ENCODE peak calls at places on chromosomes 7 and 10, in six cellular contexts. J is K562, U is SK-N-SH, G is HepG2, W is H1, M is GM12878. L is an unnamed sample.

GRCh38 chr10:28806481-28806880 is 129.2 kb downstream of the BAMBI start:
- DNase-seq in J (no peak), U (no peak), G (no peak), W (no peak), M (no peak), L (no peak)

GRCh38 chr10:49457686-49458085 is 61.8 kb upstream of the DRGX start:
- DNase-seq in J (no peak), U (no peak), G (no peak), W (no peak), M (no peak), L (no peak)

GRCh38 chr7:132475037-132475668 is 101.1 kb downstream of the PLXNA4 start:
- DNase-seq in J (no peak), U (no peak), G (no peak), W (no peak), M (no peak), L (no peak)

GRCh38 chr10:127694580-127695193 is 42.3 kb upstream of the FOXI2 start:
- DNase-seq in J (peak; percentile 25), U (peak; percentile 65), G (peak; percentile 39), W (peak; percentile 94), M (no peak), L (peak; percentile 52)

GRCh38 chr7:100137851-100138760 is 10.6 kb upstream of the LAMTOR4 start:
- DNase-seq in J (peak; percentile 8), U (no peak), G (no peak), W (no peak), M (no peak), L (no peak)

GRCh38 chr7:95628831-95629439 is 32.6 kb upstream of the PDK4 start:
- DNase-seq in J (no peak), U (no peak), G (no peak), W (no peak), M (no peak), L (no peak)

GRCh38 chr7:151631968-151632749 is 112.5 kb upstream of the RHEB start:
- DNase-seq in J (peak; percentile 98), U (peak; percentile 97), G (peak; percentile 55), W (peak; percentile 88), M (peak; percentile 24), L (peak; percentile 67)

GRCh38 chr10:96910488-96911395 is 78.6 kb downstream of the LCOR start:
- DNase-seq in J (peak; percentile 17), U (peak; percentile 56), G (peak; percentile 28), W (no peak), M (peak; percentile 28), L (peak; percentile 27)

GRCh38 chr7:69599879-69600764 is 1.8 kb downstream of the AUTS2 start:
- DNase-seq in J (no peak), U (peak; percentile 69), G (no peak), W (no peak), M (no peak), L (no peak)

GRCh38 chr10:70576803-70577517 is 25.6 kb downstream of the PRF1 start:
- DNase-seq in J (no peak), U (no peak), G (no peak), W (no peak), M (no peak), L (no peak)

GRCh38 chr10:60606343-60607080 is 171.8 kb upstream of the CDK1 start:
- DNase-seq in J (no peak), U (no peak), G (no peak), W (no peak), M (no peak), L (peak; percentile 11)

GRCh38 chr7:75971961-75972763 is 22.2 kb downstream of the TMEM120A start:
- DNase-seq in J (no peak), U (peak; percentile 61), G (no peak), W (no peak), M (no peak), L (peak; percentile 87)

GRCh38 chr7:149500910-149501309 is 3.3 kb upstream of the ZNF746 start:
- DNase-seq in J (no peak), U (no peak), G (no peak), W (no peak), M (no peak), L (no peak)

GRCh38 chr10:71258046-71258445 is 45.7 kb downstream of the UNC5B start:
- DNase-seq in J (no peak), U (no peak), G (no peak), W (no peak), M (no peak), L (no peak)

GRCh38 chr10:112792487-112793196 is 157.4 kb upstream of the TCF7L2 start:
- DNase-seq in J (no peak), U (no peak), G (no peak), W (peak; percentile 43), M (no peak), L (no peak)

GRCh38 chr7:70935311-70935710 is 196.6 kb upstream of the GALNT17 start:
- DNase-seq in J (no peak), U (no peak), G (no peak), W (no peak), M (no peak), L (no peak)

GRCh38 chr7:12111461-12112405 is 99.4 kb upstream of the TMEM106B start:
- DNase-seq in J (no peak), U (peak; percentile 83), G (no peak), W (peak; percentile 83), M (no peak), L (no peak)

GRCh38 chr10:93445097-93445960 is 36.8 kb downstream of the MYOF start:
- DNase-seq in J (no peak), U (peak; percentile 80), G (peak; percentile 97), W (peak; percentile 84), M (no peak), L (no peak)

GRCh38 chr7:112143567-112143966 is 62.6 kb downstream of the DOCK4 start:
- DNase-seq in J (no peak), U (no peak), G (no peak), W (no peak), M (no peak), L (no peak)

GRCh38 chr10:5254488-5254887 is 57.9 kb downstream of the AKR1C4 start:
- DNase-seq in J (no peak), U (no peak), G (no peak), W (no peak), M (no peak), L (no peak)

GRCh38 chr10:31318854-31319601 is at the start of gene ZEB1:
- DNase-seq in J (peak; percentile 91), U (peak; percentile 94), G (peak; percentile 89), W (peak; percentile 80), M (no peak), L (peak; percentile 87)

GRCh38 chr7:141454338-141454737 is 96.9 kb upstream of the AGK start:
- DNase-seq in J (no peak), U (no peak), G (no peak), W (no peak), M (no peak), L (no peak)

GRCh38 chr7:6465862-6466261 is 18.1 kb upstream of the DAGLB start:
- DNase-seq in J (no peak), U (no peak), G (no peak), W (no peak), M (no peak), L (no peak)

GRCh38 chr7:6460303-6460702 is 12.5 kb upstream of the DAGLB start:
- DNase-seq in J (no peak), U (no peak), G (no peak), W (no peak), M (no peak), L (no peak)

GRCh38 chr7:6462094-6462493 is 14.3 kb upstream of the DAGLB start:
- DNase-seq in J (no peak), U (no peak), G (no peak), W (no peak), M (no peak), L (no peak)

DNA sequence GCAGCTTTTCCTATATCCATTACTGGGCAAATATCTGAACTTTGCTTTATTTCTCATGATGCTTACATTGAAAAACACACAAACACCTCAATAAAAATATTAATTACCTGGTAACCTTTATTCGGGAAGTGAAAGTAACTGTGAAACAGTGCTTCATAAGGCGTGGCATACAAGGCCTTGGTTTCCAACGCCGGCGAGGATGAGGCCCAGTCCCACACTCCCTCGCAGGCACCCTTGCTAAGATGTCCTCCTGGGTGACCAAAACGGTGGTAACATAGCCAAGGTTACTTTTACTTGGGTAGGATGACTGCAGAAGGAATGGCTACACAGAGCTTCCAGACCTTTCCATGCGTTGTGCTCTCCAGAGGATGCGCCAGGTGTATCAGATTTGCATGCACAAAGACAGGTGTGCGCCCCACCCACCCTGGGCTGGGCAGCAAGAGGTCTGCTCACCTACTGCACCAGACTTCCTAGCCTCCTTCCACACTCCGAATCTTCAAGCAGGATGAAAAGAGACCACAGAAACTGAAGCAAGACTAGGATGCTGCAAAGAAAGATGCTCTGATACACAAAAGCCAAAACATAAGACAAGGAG is 13.3 kb upstream of the DAGLB start:
- DNase-seq in J (no peak), U (no peak), G (no peak), W (no peak), M (no peak), L (no peak)
- TF ChIP-seq POLR2AphosphoS5 in J (no peak), U (no peak), G (no peak), W (no peak), M (no peak), L (no peak)

GRCh38 chr7:2072042-2072441 is 160.7 kb downstream of the MAD1L1 start:
- DNase-seq in J (no peak), U (no peak), G (no peak), W (no peak), M (peak; percentile 31), L (no peak)
- TF ChIP-seq GABPA in J (no peak), U (no peak), G (no peak), W (no peak), M (no peak), L (no peak)

DNA sequence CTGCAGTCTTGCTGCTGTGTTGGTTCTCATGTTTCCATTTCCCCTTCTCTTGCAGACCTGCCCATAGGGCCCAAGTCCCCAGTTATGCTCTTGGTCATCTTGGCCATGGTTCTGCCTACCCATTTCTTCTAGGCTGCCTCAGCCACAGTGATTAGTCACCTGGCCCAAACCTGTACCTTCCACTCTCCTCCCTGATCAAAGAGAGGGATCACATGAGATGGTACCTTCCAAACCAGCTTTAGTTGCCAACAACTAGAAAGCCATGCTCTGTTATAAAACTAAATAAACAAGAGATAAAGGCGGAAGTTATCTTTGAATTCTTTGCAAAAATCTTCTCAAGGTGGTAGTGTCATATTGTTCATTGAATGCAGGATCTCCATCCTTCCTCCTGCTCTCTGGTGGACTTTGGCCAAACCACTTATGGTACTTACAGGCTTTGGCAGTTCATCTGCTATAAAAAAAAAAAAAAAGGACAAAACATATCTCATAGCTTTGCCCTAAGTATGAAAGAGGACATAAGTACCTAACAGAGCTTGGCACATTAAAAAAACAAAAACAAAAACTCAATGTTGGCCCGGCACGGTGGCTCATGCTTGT is 25.8 kb downstream of the TACC2 start:
- DNase-seq in J (no peak), U (no peak), G (peak; percentile 55), W (no peak), M (no peak), L (no peak)
- TF ChIP-seq POLR2AphosphoS5 in J (no peak), U (no peak), G (no peak), W (no peak), M (no peak), L (no peak)

DNA sequence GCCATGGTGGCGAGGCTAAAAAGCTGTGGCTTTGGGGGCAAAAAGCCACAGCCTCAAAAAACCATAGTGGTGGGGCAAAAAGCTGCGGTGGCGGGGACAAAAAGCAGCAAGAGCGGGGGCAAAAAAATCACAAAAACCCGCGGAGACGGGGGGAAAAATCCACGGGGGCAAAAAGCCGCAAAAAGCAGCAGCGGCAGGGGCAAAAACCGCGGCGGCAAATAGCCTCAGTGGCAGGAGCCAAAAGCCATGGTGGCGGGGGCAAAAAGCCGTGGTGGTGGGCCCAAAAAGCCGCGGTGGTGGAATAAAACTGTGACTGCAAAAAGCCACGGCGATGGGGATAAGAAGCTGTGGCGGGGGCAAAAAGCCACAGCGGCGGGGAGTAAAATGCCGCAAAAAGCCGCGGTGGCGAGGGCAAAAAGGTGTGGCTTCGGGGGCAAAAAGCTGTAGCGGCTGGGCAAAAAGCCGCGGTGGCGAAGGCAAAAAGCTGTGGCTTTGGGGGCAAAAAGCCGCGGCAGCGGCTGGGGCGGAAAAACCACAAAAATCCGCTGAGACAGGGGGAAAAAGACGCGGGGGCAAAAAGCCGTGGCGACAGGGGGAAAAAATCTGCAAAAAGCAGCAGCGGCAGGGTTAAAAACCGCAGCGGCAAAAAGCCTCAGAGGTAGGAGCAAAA is 526.6 kb downstream of the ZNF33B start:
- DNase-seq in J (no peak), U (no peak), G (no peak), W (no peak), M (no peak), L (no peak)
- TF ChIP-seq GABPA in J (no peak), U (no peak), G (no peak), W (no peak), M (no peak), L (no peak)